ENCODE peak calls at places on chromosomes 12 and 14, in five cellular contexts. W is thoracic aorta, E is kidney epithelial cell, N is AG04450, F is right atrium auricular region. Y is an unnamed sample.

GRCh38 chr14:100292301-100292775 is 13.9 kb downstream of the SLC25A29 start:
- DNase-seq in W (no peak), E (no peak), F (no peak), N (no peak), Y (no peak)

GRCh38 chr12:54584128-54584527 is 4.3 kb downstream of the PPP1R1A start:
- DNase-seq in N (no peak), F (no peak), E (no peak), W (no peak), Y (no peak)

GRCh38 chr12:101536069-101536674 is 58.6 kb upstream of the MYBPC1 start:
- DNase-seq in F (no peak), N (no peak), W (no peak), E (no peak), Y (no peak)

GRCh38 chr12:108511633-108512540 is 3.2 kb upstream of the FICD start:
- DNase-seq in F (peak; percentile 82), E (peak; percentile 34), W (peak; percentile 25), N (peak; percentile 42), Y (peak; percentile 83)

GRCh38 chr14:35342160-35343010 is 50.2 kb downstream of the PSMA6 start:
- DNase-seq in N (no peak), F (peak; percentile 83), W (peak; percentile 60), E (no peak), Y (no peak)

GRCh38 chr14:70888151-70888499 is 19.1 kb upstream of the PCNX1 start:
- DNase-seq in N (no peak), F (no peak), W (no peak), E (no peak), Y (no peak)

GRCh38 chr14:96380735-96381134 is 11.2 kb upstream of the AK7 start:
- DNase-seq in W (no peak), F (no peak), E (no peak), N (no peak), Y (no peak)

GRCh38 chr12:62861157-62861535 is 73.8 kb downstream of the PPM1H start:
- DNase-seq in E (no peak), F (no peak), W (no peak), N (no peak), Y (no peak)

GRCh38 chr12:31368666-31369361 is 42.9 kb upstream of the SINHCAF start:
- DNase-seq in N (no peak), E (no peak), W (no peak), F (no peak), Y (peak; percentile 21)

GRCh38 chr14:102320033-102320660 is 601 bp downstream of the ZNF839 start:
- DNase-seq in N (no peak), E (no peak), W (no peak), F (no peak), Y (peak; percentile 75)

GRCh38 chr12:77001181-77001758 is 64.1 kb downstream of the E2F7 start:
- DNase-seq in E (no peak), F (no peak), N (no peak), W (no peak), Y (no peak)

GRCh38 chr14:71238835-71239234 is 331.6 kb downstream of the PCNX1 start:
- DNase-seq in F (no peak), W (no peak), E (no peak), N (no peak), Y (no peak)

GRCh38 chr12:21764950-21765349 is 9.6 kb downstream of the KCNJ8 start:
- DNase-seq in N (no peak), F (no peak), W (no peak), E (no peak), Y (no peak)

GRCh38 chr12:63410197-63410596 is 258.1 kb downstream of the DPY19L2 start:
- DNase-seq in F (no peak), W (no peak), N (no peak), E (no peak), Y (peak; percentile 5)

GRCh38 chr14:74509587-74510210 is 16.1 kb downstream of the ISCA2 start:
- DNase-seq in N (no peak), E (no peak), W (no peak), F (no peak), Y (no peak)

GRCh38 chr14:85501751-85502150 is 28.2 kb upstream of the FLRT2 start:
- DNase-seq in N (no peak), E (no peak), W (no peak), F (no peak), Y (no peak)

GRCh38 chr14:51650721-51651387 is 856 bp upstream of the FRMD6 start:
- DNase-seq in N (no peak), E (no peak), F (no peak), W (no peak), Y (no peak)

GRCh38 chr12:3255071-3255470 is 177.9 kb downstream of the TSPAN9 start:
- DNase-seq in W (no peak), E (no peak), F (no peak), N (no peak), Y (no peak)

GRCh38 chr12:69397978-69398377 is 38.4 kb downstream of the YEATS4 start:
- DNase-seq in W (no peak), F (no peak), N (no peak), E (no peak), Y (peak; percentile 43)

GRCh38 chr14:74400328-74400727 is 25.7 kb downstream of the SYNDIG1L start:
- DNase-seq in N (no peak), W (no peak), F (no peak), E (no peak), Y (peak; percentile 38)

GRCh38 chr12:123163227-123163626 is 12.3 kb upstream of the PITPNM2 start:
- DNase-seq in N (no peak), F (no peak), E (no peak), W (no peak), Y (no peak)

GRCh38 chr12:117441751-117442150 is 80.3 kb upstream of the NOS1 start:
- DNase-seq in W (no peak), N (no peak), E (peak; percentile 10), F (no peak), Y (no peak)

GRCh38 chr12:65663648-65664047 is 160.6 kb upstream of the HMGA2 start:
- DNase-seq in W (no peak), N (no peak), F (no peak), E (no peak), Y (no peak)

GRCh38 chr14:104389326-104390220 is 190.0 kb upstream of the C14orf180 start:
- DNase-seq in E (no peak), F (no peak), W (no peak), N (no peak), Y (no peak)

GRCh38 chr14:23388996-23389395 is 12.2 kb downstream of the CMTM5 start:
- DNase-seq in W (no peak), F (no peak), E (no peak), N (no peak), Y (no peak)

GRCh38 chr14:23396781-23397407 is 11.2 kb downstream of the MYH6 start:
- DNase-seq in W (no peak), F (no peak), N (no peak), E (no peak), Y (no peak)

GRCh38 chr14:23396126-23396525 is 11.9 kb downstream of the MYH6 start:
- DNase-seq in F (no peak), E (no peak), N (no peak), W (no peak), Y (no peak)

GRCh38 chr14:23389396-23389795 is 12.6 kb downstream of the CMTM5 start:
- DNase-seq in N (no peak), F (no peak), W (no peak), E (no peak), Y (no peak)

DNA sequence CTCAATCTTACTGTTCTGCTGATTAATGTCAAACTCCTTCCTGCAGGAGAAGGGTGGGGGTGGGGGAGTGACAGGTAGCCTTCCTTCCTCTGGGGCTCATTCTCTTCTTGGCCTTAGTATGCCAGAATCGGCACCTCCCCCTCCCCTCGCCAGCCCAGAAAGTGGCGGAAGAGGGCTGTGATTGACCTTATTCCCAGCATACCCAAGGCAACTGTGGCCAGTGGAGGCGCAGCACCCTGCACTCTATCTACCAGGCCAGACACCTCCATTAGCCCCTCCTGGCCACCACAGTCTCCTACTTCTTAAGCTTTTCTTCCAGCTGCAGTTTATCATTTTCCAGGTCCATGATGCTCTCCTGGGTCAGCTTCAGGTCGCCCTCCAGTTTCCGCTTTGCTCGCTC is 15.5 kb downstream of the MYH6 start:
- DNase-seq in F (no peak), W (no peak), E (no peak), N (no peak), Y (no peak)
- TF ChIP-seq CTCF in F (no peak), W (no peak), E (no peak), N (no peak), Y (no peak)

DNA sequence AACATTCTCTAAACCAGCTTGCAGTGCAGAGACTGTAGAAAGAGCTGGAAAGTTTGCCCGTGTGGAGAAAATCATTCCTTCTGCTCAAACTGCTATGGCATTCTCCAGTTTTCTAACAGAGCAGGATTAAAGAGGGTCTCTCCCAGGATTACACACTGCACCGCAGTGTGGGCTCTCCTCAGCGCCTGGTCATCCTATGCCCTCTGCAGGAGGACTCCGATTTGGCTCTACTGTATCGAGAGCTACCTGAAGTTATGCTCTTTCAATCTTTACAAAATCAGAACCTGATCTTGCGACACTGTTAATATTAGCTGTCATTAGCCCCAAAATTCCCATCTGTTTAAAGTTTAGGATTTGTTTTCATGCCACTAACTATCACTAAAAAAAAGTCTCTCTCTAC is 33.0 kb downstream of the BHLHE41 start:
- DNase-seq in N (no peak), W (no peak), E (no peak), F (no peak), Y (peak; percentile 55)
- TF ChIP-seq CTCF in N (peak; percentile 36), W (no peak), E (peak; percentile 25), F (peak; percentile 47), Y (peak; percentile 69)

GRCh38 chr12:121061831-121062230 is 22.8 kb upstream of the OASL start:
- DNase-seq in N (no peak), W (no peak), E (no peak), F (no peak), Y (peak; percentile 51)
- TF ChIP-seq CTCF in N (peak; percentile 46), W (no peak), E (peak; percentile 27), F (no peak), Y (peak; percentile 48)

GRCh38 chr12:78119351-78119918 is 288.7 kb downstream of the NAV3 start:
- DNase-seq in W (no peak), N (no peak), E (no peak), F (no peak), Y (no peak)

GRCh38 chr12:78118486-78118885 is 287.8 kb downstream of the NAV3 start:
- DNase-seq in E (no peak), N (no peak), W (no peak), F (no peak), Y (peak; percentile 52)

GRCh38 chr12:78118036-78118435 is 287.3 kb downstream of the NAV3 start:
- DNase-seq in F (no peak), E (no peak), W (no peak), N (no peak), Y (peak; percentile 16)

GRCh38 chr12:78121969-78122610 is 291.4 kb downstream of the NAV3 start:
- DNase-seq in E (no peak), N (no peak), W (no peak), F (no peak), Y (peak; percentile 96)

DNA sequence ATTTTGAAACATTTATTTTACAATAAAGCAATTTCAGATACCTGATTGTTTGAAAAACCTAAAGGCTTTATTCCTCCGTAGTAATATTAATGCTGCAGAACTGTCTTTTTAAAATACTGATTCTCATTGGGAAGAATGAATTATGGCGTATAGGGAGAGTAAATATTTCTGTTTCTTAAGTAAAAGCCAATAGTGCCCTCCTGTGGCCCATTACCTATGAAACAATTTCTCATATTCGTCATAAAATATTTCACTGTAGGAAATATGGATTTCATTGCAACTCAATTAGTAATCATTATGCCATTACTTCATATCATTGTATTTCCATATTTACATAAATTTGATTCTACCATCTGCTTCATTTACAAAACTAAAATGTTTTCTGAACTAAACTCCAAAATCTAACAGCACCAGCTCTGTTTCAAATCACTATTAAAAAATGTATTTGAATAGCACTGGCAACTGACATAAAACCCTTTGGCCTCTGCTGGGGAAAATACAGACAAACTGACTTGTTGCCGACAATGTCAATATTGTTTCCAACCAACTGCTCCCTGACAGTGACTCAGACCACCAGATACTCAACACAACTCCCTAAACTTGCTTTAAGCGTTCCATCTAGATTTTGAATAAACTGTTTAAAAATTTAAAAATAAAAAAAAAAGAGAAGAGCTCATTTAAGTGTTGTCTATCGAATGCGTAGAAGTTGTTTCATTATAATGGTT is 290.3 kb downstream of the NAV3 start:
- DNase-seq in W (no peak), E (no peak), N (no peak), F (no peak), Y (peak; percentile 86)
- TF ChIP-seq CTCF in W (no peak), E (no peak), N (peak; percentile 41), F (peak; percentile 39), Y (peak; percentile 51)

Y was measured in choroid plexus epithelial cell.